ENCODE peak calls at places on chromosome 20, in four cellular contexts. M is NCI-H510A treated with DMSO at 0.1 percent for 48 hours; Y is activated T-helper 1 cell treated with anti-CD3 and anti-CD28 coated beads, Interleukin-12 subunit alpha, Interleukin-12 subunit beta, Interleukin-2, Interleukin-4 antibody, amounts not matched to agents 30 ng/mL and 10 ng/mL and 1 ng/mL, durations not matched to agents 14 hours and 24 hours and 36 hours; B is body of pancreas. A is an unnamed sample.

GRCh38 chr20:32004963-32005362 is 5.3 kb upstream of the CCM2L start:
- DNase-seq in M (no peak), Y (no peak), B (no peak), A (no peak)

GRCh38 chr20:60650087-60650486 is 602.0 kb upstream of the CDH4 start:
- DNase-seq in M (no peak), Y (no peak), B (no peak), A (no peak)

GRCh38 chr20:2658414-2659354 is 5.3 kb downstream of the IDH3B start:
- DNase-seq in M (peak), Y (no peak), B (no peak), A (no peak)

GRCh38 chr20:24741673-24742072 is 207.4 kb upstream of the CST7 start:
- DNase-seq in M (no peak), Y (no peak), B (no peak), A (no peak)

GRCh38 chr20:58058421-58059140 is 169.9 kb downstream of the ANKRD60 start:
- DNase-seq in M (no peak), Y (no peak), B (no peak), A (no peak)

GRCh38 chr20:34578040-34578439 is 19.5 kb downstream of the MAP1LC3A start:
- DNase-seq in M (no peak), Y (no peak), B (no peak), A (no peak)

GRCh38 chr20:35615667-35616464 is at the start of gene SPAG4:
- DNase-seq in M (peak), Y (peak), B (peak), A (peak)

GRCh38 chr20:1469925-1470571 is 3.4 kb upstream of the NSFL1C start:
- DNase-seq in M (peak), Y (no peak), B (peak), A (peak)

GRCh38 chr20:21046413-21047070 is 59.6 kb downstream of the LINC00237 start:
- DNase-seq in M (no peak), Y (no peak), B (no peak), A (no peak)

GRCh38 chr20:17189976-17190710 is 36.7 kb upstream of the PCSK2 start:
- DNase-seq in M (no peak), Y (no peak), B (no peak), A (no peak)

GRCh38 chr20:5150226-5151076 is 23.6 kb downstream of the CDS2 start:
- DNase-seq in M (no peak), Y (no peak), B (no peak), A (no peak)

GRCh38 chr20:57653910-57654309 is 33.7 kb upstream of the ZBP1 start:
- DNase-seq in M (no peak), Y (no peak), B (no peak), A (peak)

GRCh38 chr20:42587427-42587826 is 602.3 kb downstream of the PTPRT start:
- DNase-seq in M (no peak), Y (no peak), B (peak), A (no peak)

GRCh38 chr20:60057866-60058807 is 99.9 kb downstream of the CDH26 start:
- DNase-seq in M (peak), Y (no peak), B (no peak), A (peak)

GRCh38 chr20:64278319-64278681 is 22.8 kb downstream of the PCMTD2 start:
- DNase-seq in M (no peak), Y (no peak), B (no peak), A (no peak)

GRCh38 chr20:33423141-33423834 is 20.3 kb downstream of the SNTA1 start:
- DNase-seq in M (no peak), Y (no peak), B (no peak), A (peak)

GRCh38 chr20:41049451-41049850 is 20.8 kb downstream of the TOP1 start:
- DNase-seq in M (peak), Y (no peak), B (no peak), A (no peak)

GRCh38 chr20:51531141-51531710 is 11.3 kb downstream of the NFATC2 start:
- DNase-seq in M (no peak), Y (peak), B (no peak), A (no peak)

GRCh38 chr20:11544029-11544678 is 373.5 kb upstream of the BTBD3 start:
- DNase-seq in M (peak), Y (peak), B (peak), A (peak)

GRCh38 chr20:25039697-25040437 is 18.1 kb downstream of the ACSS1 start:
- DNase-seq in M (peak), Y (no peak), B (peak), A (peak)

GRCh38 chr20:47357296-47358051 is 975 bp upstream of the ZMYND8 start:
- DNase-seq in M (peak), Y (peak), B (peak), A (peak)

GRCh38 chr20:20782747-20783146 is 70.3 kb upstream of the RALGAPA2 start:
- DNase-seq in M (no peak), Y (no peak), B (no peak), A (peak)

GRCh38 chr20:2507875-2508630 is 662 bp downstream of the ZNF343 start:
- DNase-seq in M (no peak), Y (no peak), B (peak), A (peak)

GRCh38 chr20:19808498-19808897 is 50.4 kb downstream of the RIN2 start:
- DNase-seq in M (no peak), Y (no peak), B (no peak), A (no peak)

GRCh38 chr20:4439461-4439860 is 282.2 kb upstream of the PRND start:
- DNase-seq in M (no peak), Y (no peak), B (no peak), A (no peak)

GRCh38 chr20:32980990-32981389 is 23.2 kb downstream of the SUN5 start:
- DNase-seq in M (no peak), Y (no peak), B (no peak), A (no peak)

GRCh38 chr20:46627251-46627650 is 24.0 kb downstream of the SLC13A3 start:
- DNase-seq in M (no peak), Y (no peak), B (no peak), A (no peak)

GRCh38 chr20:57000441-57000968 is 265.9 kb downstream of the BMP7 start:
- DNase-seq in M (no peak), Y (no peak), B (no peak), A (no peak)

GRCh38 chr20:63697868-63698545 is 1.6 kb downstream of the TNFRSF6B start:
- DNase-seq in M (no peak), Y (no peak), B (no peak), A (no peak)

GRCh38 chr20:45229264-45230056 is 8.3 kb downstream of the SEMG2 start:
- DNase-seq in M (peak), Y (peak), B (peak), A (peak)

GRCh38 chr20:53084408-53084997 is 112.3 kb downstream of the TSHZ2 start:
- DNase-seq in M (no peak), Y (no peak), B (no peak), A (no peak)

GRCh38 chr20:3887870-3888614 is 1.1 kb upstream of the PANK2 start:
- DNase-seq in M (peak), Y (peak), B (no peak), A (peak)

GRCh38 chr20:47355489-47356219 is 845 bp downstream of the ZMYND8 start:
- DNase-seq in M (peak), Y (no peak), B (no peak), A (no peak)

GRCh38 chr20:49340161-49340966 is 62.5 kb upstream of the ZNFX1 start:
- DNase-seq in M (no peak), Y (no peak), B (no peak), A (no peak)

GRCh38 chr20:48266571-48266970 is 481.3 kb upstream of the SULF2 start:
- DNase-seq in M (no peak), Y (no peak), B (no peak), A (no peak)

A was measured in left colon.